ENCODE peak calls at places on chromosome 16, in four cellular contexts. T, A, Q and I are unnamed samples.

GRCh38 chr16:46932802-46933201 is 40.7 kb downstream of the DNAJA2 start:
- DNase-seq in T (no peak), A (no peak), Q (peak), I (peak)

GRCh38 chr16:84175351-84176081 is 11.3 kb downstream of the TAF1C start:
- DNase-seq in T (no peak), A (peak), Q (peak), I (peak)

GRCh38 chr16:1428511-1428910 is 2.4 kb upstream of the PERCC1 start:
- DNase-seq in T (peak), A (no peak), Q (peak), I (peak)

GRCh38 chr16:26987631-26988030 is 79.1 kb upstream of the C16orf82 start:
- DNase-seq in T (no peak), A (no peak), Q (no peak), I (no peak)

GRCh38 chr16:27230562-27230991 is 27.3 kb downstream of the KDM8 start:
- DNase-seq in T (no peak), A (no peak), Q (no peak), I (peak)

GRCh38 chr16:1706386-1707192 is 594 bp downstream of the MAPK8IP3 start:
- DNase-seq in T (peak), A (no peak), Q (peak), I (peak)

GRCh38 chr16:81511371-81511770 is 66.8 kb downstream of the CMIP start:
- DNase-seq in T (no peak), A (no peak), Q (no peak), I (no peak)

GRCh38 chr16:46982335-46982734 is 8.9 kb upstream of the DNAJA2 start:
- DNase-seq in T (no peak), A (no peak), Q (no peak), I (no peak)

GRCh38 chr16:10368984-10369551 is 16.8 kb upstream of the ATF7IP2 start:
- DNase-seq in T (no peak), A (no peak), Q (peak), I (no peak)

GRCh38 chr16:81515281-81515680 is 70.7 kb downstream of the CMIP start:
- DNase-seq in T (no peak), A (no peak), Q (no peak), I (no peak)

GRCh38 chr16:73066321-73066926 is 18.5 kb upstream of the ZFHX3 start:
- DNase-seq in T (no peak), A (no peak), Q (no peak), I (no peak)

GRCh38 chr16:87698241-87698640 is 67.5 kb downstream of the KLHDC4 start:
- DNase-seq in T (peak), A (peak), Q (no peak), I (no peak)

GRCh38 chr16:31352344-31353115 is 2.4 kb upstream of the ITGAX start:
- DNase-seq in T (no peak), A (no peak), Q (no peak), I (peak)

GRCh38 chr16:85935957-85936760 is 37.2 kb downstream of the IRF8 start:
- DNase-seq in T (peak), A (peak), Q (no peak), I (peak)

GRCh38 chr16:23699100-23699499 is 13.9 kb downstream of the ERN2 start:
- DNase-seq in T (no peak), A (no peak), Q (no peak), I (peak)

GRCh38 chr16:2039286-2040030 is 8.2 kb downstream of the NTHL1 start:
- DNase-seq in T (no peak), A (no peak), Q (peak), I (peak)

GRCh38 chr16:79067600-79067999 is 532.9 kb downstream of the MAF start:
- DNase-seq in T (no peak), A (no peak), Q (no peak), I (no peak)

GRCh38 chr16:83470406-83470805 is 337.4 kb upstream of the HSBP1 start:
- DNase-seq in T (no peak), A (no peak), Q (no peak), I (no peak)

GRCh38 chr16:70804153-70804728 is 3.3 kb upstream of the VAC14 start:
- DNase-seq in T (no peak), A (no peak), Q (no peak), I (peak)

GRCh38 chr16:4330277-4330882 is 14.5 kb downstream of the GLIS2 start:
- DNase-seq in T (peak), A (no peak), Q (peak), I (peak)

GRCh38 chr16:26981266-26981938 is 85.3 kb upstream of the C16orf82 start:
- DNase-seq in T (no peak), A (no peak), Q (no peak), I (no peak)

GRCh38 chr16:53756329-53756996 is 52.5 kb downstream of the FTO start:
- DNase-seq in T (no peak), A (no peak), Q (no peak), I (no peak)

GRCh38 chr16:85557083-85557975 is 55.8 kb upstream of the GSE1 start:
- DNase-seq in T (no peak), A (no peak), Q (peak), I (no peak)

GRCh38 chr16:84996365-84996764 is 15.0 kb downstream of the ZDHHC7 start:
- DNase-seq in T (no peak), A (no peak), Q (no peak), I (no peak)

GRCh38 chr16:58661199-58661830 is 23.3 kb downstream of the SLC38A7 start:
- DNase-seq in T (peak), A (no peak), Q (peak), I (peak)

GRCh38 chr16:10383626-10384025 is 2.2 kb upstream of the ATF7IP2 start:
- DNase-seq in T (no peak), A (no peak), Q (no peak), I (no peak)

GRCh38 chr16:67283826-67284555 is 4.7 kb downstream of the PLEKHG4 start:
- DNase-seq in T (no peak), A (no peak), Q (no peak), I (no peak)
- TF ChIP-seq SPI1 in T (no peak), A (no peak), Q (no peak), I (no peak)

DNA sequence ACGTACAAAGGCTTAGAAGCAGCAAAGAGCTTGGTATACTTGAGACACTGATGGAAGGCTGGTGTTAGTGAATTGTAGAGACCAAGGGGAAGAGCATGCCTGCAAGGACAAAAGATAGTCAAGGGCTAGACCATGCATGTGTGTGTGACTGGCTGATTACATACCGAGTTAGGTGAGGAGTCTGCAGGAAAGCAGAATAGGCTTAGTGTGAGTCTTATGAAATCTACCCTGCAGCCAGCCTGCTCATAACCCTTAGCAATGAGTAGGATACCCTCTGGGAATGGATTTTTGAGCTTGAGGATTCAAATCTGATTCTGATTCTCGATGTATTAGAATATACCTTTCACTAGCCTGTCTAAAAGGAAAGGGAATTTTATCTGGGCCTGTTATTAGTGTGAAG is 77.0 kb downstream of the TANGO6 start:
- DNase-seq in T (no peak), A (no peak), Q (no peak), I (no peak)
- TF ChIP-seq SPI1 in T (no peak), A (no peak), Q (no peak), I (no peak)

DNA sequence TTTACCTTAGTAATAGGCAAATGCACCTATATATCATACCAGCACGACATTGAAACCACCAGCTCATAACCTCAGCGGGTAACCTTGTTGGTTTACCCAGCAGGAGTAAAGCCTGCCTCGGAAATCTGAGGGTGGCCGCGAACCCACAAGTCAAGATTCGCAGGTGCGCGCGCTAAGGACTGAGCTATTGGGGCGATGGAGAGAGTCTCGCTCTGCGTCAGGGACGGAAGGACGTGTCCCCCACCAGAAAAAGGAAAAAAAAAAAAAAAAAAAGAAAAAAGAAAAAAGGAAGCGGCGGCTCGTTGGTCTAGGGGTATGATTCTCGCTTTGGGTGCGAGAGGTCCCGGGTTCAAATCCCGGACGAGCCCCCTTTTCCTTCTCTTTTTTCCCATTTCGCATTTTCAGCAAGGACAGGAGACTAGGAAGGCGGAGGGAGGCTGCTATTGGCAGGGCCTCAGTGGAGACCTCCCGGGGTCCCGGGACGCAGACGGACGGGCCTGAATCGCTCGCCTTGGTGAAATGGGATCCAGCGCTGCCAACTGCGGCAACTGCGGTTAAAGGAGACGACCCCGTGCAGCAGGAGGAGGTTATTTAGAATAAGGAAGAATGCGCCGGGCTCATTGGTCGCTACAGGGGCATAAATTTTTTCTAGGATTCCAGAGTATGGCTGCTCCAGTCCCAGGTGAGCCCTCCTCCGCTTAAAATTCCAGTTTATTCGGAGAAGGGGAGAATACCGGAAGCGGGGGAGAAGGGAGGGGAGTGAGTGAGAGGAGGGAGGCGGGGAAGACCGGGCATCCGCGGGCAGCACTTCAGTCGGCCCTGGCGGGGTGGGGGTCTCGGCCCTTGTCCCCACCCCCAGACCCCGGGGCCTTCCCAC is at the start of gene OR1F1:
- DNase-seq in T (no peak), A (no peak), Q (peak), I (no peak)
- TF ChIP-seq SPI1 in T (no peak), A (no peak), Q (no peak), I (no peak)

DNA sequence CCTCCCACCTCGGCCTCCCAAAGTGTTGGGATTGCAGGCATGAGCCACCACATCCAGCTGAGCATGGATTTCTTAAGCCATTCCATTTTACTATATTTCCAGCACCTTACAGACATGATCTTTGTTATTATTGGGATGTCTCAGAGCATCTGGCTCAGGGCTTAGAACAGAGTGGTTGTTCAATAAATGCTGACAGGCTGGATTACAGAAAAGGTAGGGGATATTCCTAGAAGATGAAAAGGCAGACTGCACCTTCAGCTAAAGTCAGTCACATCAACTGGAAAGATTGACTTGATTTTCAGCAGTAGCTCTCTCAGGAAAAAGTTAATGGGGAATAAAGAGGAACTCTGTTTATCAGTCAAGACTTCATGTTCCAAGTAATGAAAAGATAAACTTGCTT is 360.3 kb upstream of the ERCC4 start:
- DNase-seq in T (no peak), A (no peak), Q (no peak), I (no peak)
- TF ChIP-seq SPI1 in T (no peak), A (no peak), Q (no peak), I (no peak)

DNA sequence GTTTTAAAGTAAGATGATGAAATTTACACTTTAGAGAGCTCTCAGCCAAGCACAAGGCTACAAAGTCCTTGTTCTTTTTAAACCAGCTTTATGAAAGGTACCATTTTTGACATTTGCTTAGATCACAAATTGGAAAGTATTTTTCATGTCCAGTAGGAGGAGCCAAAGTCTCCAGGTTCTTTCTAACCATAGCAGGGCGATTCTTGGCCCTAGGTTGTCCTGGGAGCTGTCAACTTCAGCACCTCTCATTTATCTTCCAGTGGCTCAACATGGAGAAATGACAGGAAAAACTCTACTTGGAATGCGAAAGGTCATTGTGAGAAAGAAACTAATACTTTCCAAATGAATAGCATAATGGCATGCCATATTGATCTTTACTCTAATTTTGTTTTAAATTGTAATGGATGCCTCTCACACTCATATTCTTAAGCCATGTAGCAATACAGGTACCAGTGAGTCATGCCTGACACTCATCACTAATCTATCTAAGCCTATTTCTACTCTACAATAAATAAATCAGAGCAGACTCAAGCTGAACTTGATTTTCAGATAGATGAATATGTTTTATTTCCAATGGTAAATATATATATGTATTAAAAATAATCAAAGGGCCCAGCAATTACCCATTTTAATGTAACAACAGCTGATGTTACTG is 919.1 kb upstream of the EEF2KMT start:
- DNase-seq in T (peak), A (no peak), Q (peak), I (peak)
- TF ChIP-seq SPI1 in T (no peak), A (no peak), Q (no peak), I (no peak)

GRCh38 chr16:19912445-19913305 is 28.0 kb upstream of the GPRC5B start:
- DNase-seq in T (no peak), A (no peak), Q (no peak), I (no peak)

GRCh38 chr16:19911747-19912146 is 27.1 kb upstream of the GPRC5B start:
- DNase-seq in T (no peak), A (no peak), Q (no peak), I (no peak)

GRCh38 chr16:19913306-19913717 is 28.7 kb upstream of the GPRC5B start:
- DNase-seq in T (no peak), A (no peak), Q (no peak), I (no peak)

GRCh38 chr16:19916064-19916463 is 31.4 kb upstream of the GPRC5B start:
- DNase-seq in T (no peak), A (no peak), Q (no peak), I (no peak)

DNA sequence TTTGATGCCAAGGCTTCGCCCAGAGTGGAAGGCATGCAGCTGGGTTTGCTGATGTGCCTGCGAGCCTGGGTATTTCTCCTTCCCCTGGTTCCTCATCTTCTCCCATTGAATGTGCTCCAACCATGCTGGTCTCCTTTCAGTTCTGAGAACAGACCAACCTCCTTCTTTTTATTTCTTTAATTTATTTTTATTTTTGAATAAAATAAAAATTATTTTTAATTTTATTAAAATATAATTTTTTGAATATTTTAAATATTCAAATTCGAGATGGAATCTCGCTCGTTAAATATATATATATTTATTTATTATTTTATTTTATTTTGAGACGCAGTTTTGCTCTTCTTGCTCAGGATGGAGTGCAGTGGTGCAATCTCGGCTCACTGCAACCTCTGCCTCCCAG is 30.2 kb upstream of the GPRC5B start:
- DNase-seq in T (no peak), A (no peak), Q (no peak), I (no peak)
- TF ChIP-seq SPI1 in T (no peak), A (no peak), Q (no peak), I (no peak)

GRCh38 chr16:67847064-67847861 is at the start of gene CENPT:
- DNase-seq in T (peak), A (no peak), Q (peak), I (no peak)
- TF ChIP-seq SPI1 in T (no peak), A (no peak), Q (no peak), I (no peak)

GRCh38 chr16:65770752-65771151 is 595.7 kb upstream of the CDH5 start:
- DNase-seq in T (no peak), A (no peak), Q (no peak), I (no peak)

GRCh38 chr16:65774350-65774749 is 592.1 kb upstream of the CDH5 start:
- DNase-seq in T (no peak), A (no peak), Q (no peak), I (no peak)

GRCh38 chr16:65772134-65772732 is 594.3 kb upstream of the CDH5 start:
- DNase-seq in T (no peak), A (no peak), Q (no peak), I (no peak)

GRCh38 chr16:65771707-65772106 is 594.8 kb upstream of the CDH5 start:
- DNase-seq in T (no peak), A (no peak), Q (no peak), I (no peak)

DNA sequence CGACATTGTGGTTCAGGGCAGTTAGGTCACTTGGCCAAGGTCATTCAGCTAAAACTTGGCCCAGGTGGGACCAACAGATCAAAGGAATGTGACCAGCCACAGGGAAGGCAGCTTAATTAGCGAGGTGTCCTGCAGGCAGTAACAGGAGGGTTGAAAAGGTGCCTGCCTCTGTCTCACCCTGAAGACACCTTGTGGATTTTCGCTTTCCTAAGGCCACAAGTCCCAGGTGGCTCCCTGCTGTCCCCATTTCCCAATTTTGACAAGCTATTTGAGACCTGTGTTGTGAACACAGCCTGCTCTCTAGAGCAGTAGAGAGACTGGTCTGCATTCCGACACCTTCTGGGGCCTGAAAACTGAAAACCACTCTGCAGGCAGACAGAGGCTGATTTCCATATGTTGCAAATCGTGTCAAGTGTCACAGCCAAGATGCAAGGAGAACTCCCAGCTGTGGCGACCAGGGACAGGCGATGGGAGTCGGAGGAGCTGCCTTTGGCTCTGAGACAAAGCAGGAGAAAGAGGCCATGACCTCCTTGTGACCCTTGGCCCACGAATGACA is 593.1 kb upstream of the CDH5 start:
- DNase-seq in T (no peak), A (no peak), Q (peak), I (no peak)
- TF ChIP-seq SPI1 in T (no peak), A (no peak), Q (no peak), I (no peak)